ENCODE peak calls at places on chromosome 1, in nine cellular contexts. K is bronchial epithelial cell, G is cardiac muscle cell, I is Peyer's patch, L is brain microvascular endothelial cell, C is A549, Y is fibroblast of mammary gland, T is cardiac fibroblast, S is spleen. E is an unnamed sample.

GRCh38 chr1:50995651-50996050 is 25.6 kb downstream of the CDKN2C start:
- DNase-seq in K (no peak), G (no peak), I (no peak), L (no peak), C (no peak), Y (no peak), T (no peak), S (no peak), E (no peak)

GRCh38 chr1:228150021-228150457 is 309 bp downstream of the GJC2 start:
- DNase-seq in K (no peak), G (no peak), I (no peak), L (no peak), C (no peak), Y (no peak), T (no peak), S (no peak), E (no peak)

GRCh38 chr1:62068978-62069377 is 125.7 kb upstream of the L1TD1 start:
- DNase-seq in K (peak), G (peak), I (no peak), L (peak), C (no peak), Y (peak), T (peak), S (no peak), E (peak)

GRCh38 chr1:18818036-18818435 is 41.4 kb downstream of the TAS1R2 start:
- DNase-seq in K (no peak), G (no peak), I (no peak), L (no peak), C (no peak), Y (no peak), T (no peak), S (no peak), E (no peak)

GRCh38 chr1:227883641-227884301 is 64.0 kb downstream of the WNT9A start:
- DNase-seq in K (no peak), G (no peak), I (no peak), L (no peak), C (no peak), Y (no peak), T (no peak), S (peak), E (no peak)

GRCh38 chr1:33374336-33375105 is 53.6 kb upstream of the A3GALT2 start:
- DNase-seq in K (no peak), G (no peak), I (no peak), L (no peak), C (no peak), Y (peak), T (peak), S (no peak), E (no peak)

GRCh38 chr1:86972262-86972661 is 57.8 kb downstream of the HS2ST1 start:
- DNase-seq in K (peak), G (no peak), I (no peak), L (no peak), C (no peak), Y (no peak), T (no peak), S (no peak), E (no peak)

GRCh38 chr1:168512864-168513595 is 30.8 kb downstream of the XCL2 start:
- DNase-seq in K (no peak), G (peak), I (peak), L (no peak), C (no peak), Y (no peak), T (no peak), S (no peak), E (no peak)

GRCh38 chr1:161223805-161224694 is 622 bp upstream of the APOA2 start:
- DNase-seq in K (no peak), G (no peak), I (no peak), L (no peak), C (no peak), Y (no peak), T (no peak), S (peak), E (no peak)

GRCh38 chr1:24586970-24587820 is 31.3 kb downstream of the NCMAP start:
- DNase-seq in K (peak), G (peak), I (peak), L (peak), C (peak), Y (peak), T (peak), S (no peak), E (peak)

GRCh38 chr1:6033986-6034749 is 11.5 kb upstream of the KCNAB2 start:
- DNase-seq in K (peak), G (peak), I (no peak), L (peak), C (peak), Y (peak), T (peak), S (peak), E (no peak)
- TF ChIP-seq CTCF in K (peak), G (peak), I (no peak), L (peak), C (peak), Y (peak), T (peak), S (peak), E (peak)

DNA sequence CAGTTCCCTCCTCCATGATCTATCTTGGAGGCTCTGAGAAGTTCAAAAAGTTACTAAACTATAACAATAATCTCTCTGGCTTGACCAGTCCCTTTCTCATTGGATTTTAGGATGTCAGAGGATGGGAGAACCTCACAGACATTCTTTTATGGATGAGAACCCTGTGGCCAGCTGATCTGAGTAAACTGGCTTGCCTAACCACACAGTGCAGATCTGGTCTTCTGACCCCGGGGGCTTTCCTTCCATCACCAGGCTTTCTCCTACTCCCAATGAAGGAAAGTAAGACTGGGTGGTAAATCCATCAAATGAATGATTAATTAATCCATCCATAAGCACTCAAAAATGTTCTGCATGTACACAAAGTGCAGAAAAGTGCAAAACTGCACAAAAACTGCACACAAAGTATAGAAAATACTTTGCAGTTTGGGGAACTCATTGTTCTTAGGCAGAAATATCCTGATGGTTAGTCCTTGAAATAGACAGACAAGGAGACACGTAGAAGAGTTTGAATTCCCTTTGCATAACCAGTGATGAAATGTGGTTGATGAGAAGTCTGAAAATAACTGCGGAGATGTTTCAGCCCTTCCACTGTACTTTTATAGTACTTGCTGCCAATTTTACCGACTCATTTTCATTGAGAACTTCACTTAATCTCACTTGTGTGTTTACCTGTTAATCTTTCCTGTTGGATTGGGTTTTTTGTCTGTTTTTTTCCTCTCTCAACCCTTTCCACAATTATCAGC is 2.5 kb upstream of the F3 start:
- DNase-seq in K (peak), G (no peak), I (no peak), L (peak), C (no peak), Y (peak), T (peak), S (no peak), E (no peak)
- H3K4me3 ChIP-seq in K (no peak), G (no peak), I (no peak), L (no peak), C (no peak), Y (peak), T (no peak), S (no peak), E (no peak)

GRCh38 chr1:3695326-3696217 is 43.3 kb downstream of the TP73 start:
- DNase-seq in K (no peak), G (peak), I (peak), L (peak), C (peak), Y (peak), T (peak), S (peak), E (no peak)
- TF ChIP-seq CTCF in K (peak), G (peak), I (peak), L (peak), C (peak), Y (peak), T (peak), S (peak), E (peak)

GRCh38 chr1:157269656-157270375 is 131.6 kb upstream of the ETV3 start:
- DNase-seq in K (no peak), G (no peak), I (peak), L (no peak), C (no peak), Y (no peak), T (no peak), S (peak), E (no peak)
- H3K4me3 ChIP-seq in K (no peak), G (no peak), I (no peak), L (no peak), C (no peak), Y (no peak), T (no peak), S (no peak), E (no peak)

DNA sequence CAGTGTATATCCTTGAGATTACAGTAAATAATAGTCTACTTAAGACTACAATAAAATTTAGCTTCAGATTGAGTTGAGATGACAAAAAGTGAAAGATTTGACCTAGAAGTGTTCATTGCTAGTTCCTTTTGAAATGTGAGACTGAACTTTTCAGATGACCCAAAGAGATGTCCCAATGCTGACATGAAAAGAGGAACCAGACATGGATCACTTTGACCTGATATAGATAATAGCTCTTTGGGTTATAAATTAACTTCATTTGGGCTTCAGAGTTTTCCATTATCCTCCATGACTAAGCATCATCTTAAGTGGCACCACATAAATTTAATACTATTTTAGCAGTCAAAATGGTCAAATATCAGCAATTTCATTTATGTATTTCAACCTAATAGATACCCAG is 25.7 kb upstream of the OR10J5 start:
- DNase-seq in K (no peak), G (no peak), I (no peak), L (no peak), C (no peak), Y (no peak), T (no peak), S (no peak), E (no peak)
- TF ChIP-seq CTCF in K (no peak), G (no peak), I (no peak), L (no peak), C (no peak), Y (no peak), T (no peak), S (no peak), E (no peak)

GRCh38 chr1:75165264-75165663 is 31.1 kb downstream of the LHX8 start:
- DNase-seq in K (no peak), G (no peak), I (no peak), L (no peak), C (no peak), Y (no peak), T (no peak), S (no peak), E (no peak)
- H3K4me3 ChIP-seq in K (no peak), G (no peak), I (no peak), L (no peak), C (no peak), Y (no peak), T (no peak), S (no peak), E (no peak)

DNA sequence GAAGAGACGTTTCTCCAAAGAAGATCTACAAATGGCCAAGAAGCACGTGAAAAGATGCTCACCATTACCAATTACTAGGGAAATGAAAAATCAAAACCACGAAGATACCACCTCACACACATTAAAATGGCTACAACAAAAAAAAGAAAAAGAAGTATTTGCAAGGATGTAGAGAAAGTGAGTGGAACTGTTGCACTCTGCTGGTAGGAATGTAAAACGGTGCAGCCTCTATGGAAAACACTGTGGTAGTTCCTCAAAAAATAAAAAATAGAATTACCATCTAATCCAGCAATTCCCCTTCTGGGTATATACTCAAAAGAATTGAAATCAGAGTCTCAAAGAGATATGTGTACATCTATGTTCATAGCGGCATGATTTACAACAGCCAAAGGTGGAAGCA is 115.4 kb upstream of the EDN2 start:
- DNase-seq in K (no peak), G (peak), I (no peak), L (peak), C (peak), Y (peak), T (peak), S (no peak), E (no peak)
- TF ChIP-seq CTCF in K (peak), G (peak), I (no peak), L (peak), C (peak), Y (peak), T (peak), S (no peak), E (peak)

GRCh38 chr1:193185206-193185605 is 1.2 kb downstream of the B3GALT2 start:
- DNase-seq in K (no peak), G (no peak), I (no peak), L (no peak), C (no peak), Y (no peak), T (no peak), S (no peak), E (no peak)
- H3K4me3 ChIP-seq in K (no peak), G (peak), I (no peak), L (no peak), C (no peak), Y (no peak), T (no peak), S (no peak), E (no peak)

DNA sequence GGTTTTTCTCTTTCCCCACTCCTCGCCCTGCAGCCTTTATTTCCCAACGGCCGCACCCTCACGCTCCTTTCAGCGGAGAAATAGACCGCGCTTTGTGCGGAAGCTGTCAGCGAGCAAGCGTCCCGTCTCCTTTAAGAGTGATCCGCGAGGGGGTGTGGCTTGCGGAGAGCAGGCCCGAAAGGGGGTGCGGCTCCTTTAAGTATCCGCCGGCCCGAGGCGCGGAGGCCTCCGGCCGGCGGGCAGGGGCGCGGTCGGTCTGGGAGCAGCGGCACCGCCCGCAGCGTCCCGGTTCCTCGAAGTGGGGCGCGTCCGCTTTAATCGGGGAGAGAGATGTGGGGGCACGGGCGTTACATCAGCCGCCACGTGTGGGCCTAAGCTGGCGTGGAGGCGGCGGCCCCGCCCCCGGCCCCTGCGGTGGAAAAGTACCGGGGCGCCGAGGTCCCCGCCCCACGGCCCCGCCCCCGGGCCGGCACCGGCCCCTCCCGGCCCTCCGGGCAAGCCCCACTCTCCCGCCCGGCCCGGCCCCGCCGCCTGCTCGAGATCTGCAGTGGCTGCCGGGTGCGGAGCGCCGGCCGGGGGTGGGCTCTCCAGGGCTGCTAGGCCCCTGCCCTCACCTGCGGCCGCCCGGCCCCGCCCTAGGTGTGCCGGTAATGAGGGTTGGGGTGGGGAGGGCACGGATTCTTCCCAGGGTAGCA is 1.2 kb downstream of the SLC6A9 start:
- DNase-seq in K (peak), G (peak), I (peak), L (peak), C (peak), Y (peak), T (peak), S (peak), E (no peak)
- TF ChIP-seq CTCF in K (no peak), G (no peak), I (no peak), L (no peak), C (no peak), Y (no peak), T (no peak), S (no peak), E (no peak)

DNA sequence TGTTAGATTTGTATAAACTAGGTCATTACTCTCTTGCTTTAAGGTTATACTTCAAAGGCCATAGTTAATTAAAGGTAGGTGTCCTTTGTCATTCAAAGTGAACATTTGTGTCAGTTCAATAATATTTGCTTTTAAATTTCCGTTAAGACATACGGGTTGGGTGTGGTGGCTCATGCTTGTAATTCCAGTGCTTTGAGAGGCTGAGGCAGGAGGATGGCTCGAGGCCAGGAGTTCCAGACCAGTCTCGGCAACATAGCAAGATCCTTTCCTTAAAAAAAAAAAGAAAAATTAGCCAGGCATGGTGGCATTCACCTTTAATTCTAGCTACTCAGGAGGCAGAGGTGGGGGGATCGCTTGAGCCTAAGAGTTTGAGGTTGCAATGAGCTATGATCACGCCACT is 80.4 kb downstream of the KIF26B start:
- DNase-seq in K (no peak), G (no peak), I (no peak), L (no peak), C (no peak), Y (no peak), T (peak), S (no peak), E (no peak)
- H3K4me3 ChIP-seq in K (no peak), G (no peak), I (no peak), L (no peak), C (no peak), Y (no peak), T (no peak), S (no peak), E (no peak)